ENCODE peak calls at places on chromosome 3, in ten cellular contexts. One of them, this sample, is unnamed.

GRCh38 chr3:70264122-70264780 is 48.2 kb downstream of the MDFIC2 start:
- DNase-seq in HL-60: no peak
- DNase-seq in smooth muscle cell of the brain vasculature: no peak
- DNase-seq in adrenal gland: no peak
- DNase-seq in GM12865: no peak
- DNase-seq in CD8-positive, alpha-beta T cell: no peak
- DNase-seq in midbrain: no peak
- DNase-seq in kidney glomerular epithelial cell: peak
- DNase-seq in amniotic stem cell: no peak
- DNase-seq in tibial nerve: no peak
- DNase-seq in this sample: no peak

GRCh38 chr3:46881819-46882376 is 4.4 kb downstream of the PTH1R start:
- DNase-seq in midbrain: no peak
- DNase-seq in CD8-positive, alpha-beta T cell: no peak
- DNase-seq in HL-60: no peak
- DNase-seq in smooth muscle cell of the brain vasculature: no peak
- DNase-seq in kidney glomerular epithelial cell: no peak
- DNase-seq in GM12865: no peak
- DNase-seq in amniotic stem cell: no peak
- DNase-seq in adrenal gland: no peak
- DNase-seq in tibial nerve: no peak
- DNase-seq in this sample: no peak

GRCh38 chr3:171758109-171758508 is 52.2 kb downstream of the PLD1 start:
- DNase-seq in CD8-positive, alpha-beta T cell: no peak
- DNase-seq in kidney glomerular epithelial cell: no peak
- DNase-seq in HL-60: no peak
- DNase-seq in amniotic stem cell: no peak
- DNase-seq in tibial nerve: no peak
- DNase-seq in midbrain: no peak
- DNase-seq in adrenal gland: no peak
- DNase-seq in smooth muscle cell of the brain vasculature: no peak
- DNase-seq in GM12865: no peak
- DNase-seq in this sample: no peak

GRCh38 chr3:150291515-150291914 is 116.6 kb upstream of the TSC22D2 start:
- DNase-seq in smooth muscle cell of the brain vasculature: no peak
- DNase-seq in tibial nerve: no peak
- DNase-seq in GM12865: no peak
- DNase-seq in HL-60: no peak
- DNase-seq in kidney glomerular epithelial cell: no peak
- DNase-seq in midbrain: no peak
- DNase-seq in adrenal gland: no peak
- DNase-seq in CD8-positive, alpha-beta T cell: no peak
- DNase-seq in amniotic stem cell: no peak
- DNase-seq in this sample: no peak

GRCh38 chr3:152434142-152434541 is 165.4 kb downstream of the MBNL1 start:
- DNase-seq in kidney glomerular epithelial cell: no peak
- DNase-seq in adrenal gland: no peak
- DNase-seq in tibial nerve: no peak
- DNase-seq in amniotic stem cell: no peak
- DNase-seq in GM12865: no peak
- DNase-seq in CD8-positive, alpha-beta T cell: no peak
- DNase-seq in midbrain: no peak
- DNase-seq in smooth muscle cell of the brain vasculature: no peak
- DNase-seq in HL-60: no peak
- DNase-seq in this sample: no peak

GRCh38 chr3:37711721-37712120 is 150.0 kb upstream of the CTDSPL start:
- DNase-seq in CD8-positive, alpha-beta T cell: no peak
- DNase-seq in midbrain: no peak
- DNase-seq in amniotic stem cell: no peak
- DNase-seq in tibial nerve: no peak
- DNase-seq in kidney glomerular epithelial cell: no peak
- DNase-seq in smooth muscle cell of the brain vasculature: no peak
- DNase-seq in GM12865: no peak
- DNase-seq in adrenal gland: no peak
- DNase-seq in HL-60: no peak
- DNase-seq in this sample: no peak

GRCh38 chr3:62567097-62568021 is 194.0 kb upstream of the FEZF2 start:
- DNase-seq in amniotic stem cell: no peak
- DNase-seq in tibial nerve: no peak
- DNase-seq in CD8-positive, alpha-beta T cell: no peak
- DNase-seq in smooth muscle cell of the brain vasculature: no peak
- DNase-seq in GM12865: no peak
- DNase-seq in adrenal gland: peak
- DNase-seq in kidney glomerular epithelial cell: peak
- DNase-seq in HL-60: no peak
- DNase-seq in midbrain: no peak
- DNase-seq in this sample: no peak

GRCh38 chr3:160278210-160278609 is 53.0 kb downstream of the C3orf80 start:
- DNase-seq in smooth muscle cell of the brain vasculature: no peak
- DNase-seq in CD8-positive, alpha-beta T cell: no peak
- DNase-seq in midbrain: no peak
- DNase-seq in kidney glomerular epithelial cell: no peak
- DNase-seq in adrenal gland: no peak
- DNase-seq in amniotic stem cell: no peak
- DNase-seq in HL-60: no peak
- DNase-seq in tibial nerve: no peak
- DNase-seq in GM12865: no peak
- DNase-seq in this sample: peak

GRCh38 chr3:27910456-27910855 is 188.3 kb upstream of the EOMES start:
- DNase-seq in amniotic stem cell: no peak
- DNase-seq in tibial nerve: no peak
- DNase-seq in HL-60: no peak
- DNase-seq in kidney glomerular epithelial cell: no peak
- DNase-seq in CD8-positive, alpha-beta T cell: no peak
- DNase-seq in midbrain: no peak
- DNase-seq in smooth muscle cell of the brain vasculature: no peak
- DNase-seq in adrenal gland: no peak
- DNase-seq in GM12865: no peak
- DNase-seq in this sample: no peak

GRCh38 chr3:126606021-126606420 is 47.3 kb upstream of the C3orf22 start:
- DNase-seq in kidney glomerular epithelial cell: no peak
- DNase-seq in adrenal gland: no peak
- DNase-seq in smooth muscle cell of the brain vasculature: no peak
- DNase-seq in HL-60: no peak
- DNase-seq in midbrain: peak
- DNase-seq in tibial nerve: no peak
- DNase-seq in amniotic stem cell: no peak
- DNase-seq in CD8-positive, alpha-beta T cell: no peak
- DNase-seq in GM12865: no peak
- DNase-seq in this sample: no peak

GRCh38 chr3:172808969-172809546 is 58.5 kb downstream of the ECT2 start:
- DNase-seq in smooth muscle cell of the brain vasculature: peak
- DNase-seq in amniotic stem cell: no peak
- DNase-seq in kidney glomerular epithelial cell: peak
- DNase-seq in GM12865: peak
- DNase-seq in CD8-positive, alpha-beta T cell: no peak
- DNase-seq in tibial nerve: no peak
- DNase-seq in HL-60: peak
- DNase-seq in adrenal gland: no peak
- DNase-seq in midbrain: peak
- DNase-seq in this sample: peak

GRCh38 chr3:111846717-111847116 is 12.3 kb upstream of the PHLDB2 start:
- DNase-seq in amniotic stem cell: no peak
- DNase-seq in CD8-positive, alpha-beta T cell: no peak
- DNase-seq in HL-60: no peak
- DNase-seq in tibial nerve: no peak
- DNase-seq in kidney glomerular epithelial cell: peak
- DNase-seq in GM12865: no peak
- DNase-seq in midbrain: no peak
- DNase-seq in adrenal gland: no peak
- DNase-seq in smooth muscle cell of the brain vasculature: no peak
- DNase-seq in this sample: no peak

GRCh38 chr3:132417695-132418520 is 606 bp downstream of the DNAJC13 start:
- DNase-seq in midbrain: peak
- DNase-seq in adrenal gland: peak
- DNase-seq in amniotic stem cell: no peak
- DNase-seq in GM12865: peak
- DNase-seq in kidney glomerular epithelial cell: peak
- DNase-seq in CD8-positive, alpha-beta T cell: peak
- DNase-seq in tibial nerve: peak
- DNase-seq in HL-60: peak
- DNase-seq in smooth muscle cell of the brain vasculature: peak
- DNase-seq in this sample: peak

GRCh38 chr3:67605377-67605776 is 49.0 kb downstream of the SUCLG2 start:
- DNase-seq in tibial nerve: no peak
- DNase-seq in amniotic stem cell: peak
- DNase-seq in adrenal gland: no peak
- DNase-seq in CD8-positive, alpha-beta T cell: no peak
- DNase-seq in smooth muscle cell of the brain vasculature: peak
- DNase-seq in HL-60: no peak
- DNase-seq in midbrain: no peak
- DNase-seq in GM12865: no peak
- DNase-seq in kidney glomerular epithelial cell: peak
- DNase-seq in this sample: peak

GRCh38 chr3:9875448-9875847 is 4.6 kb downstream of the CIDEC start:
- DNase-seq in kidney glomerular epithelial cell: no peak
- DNase-seq in smooth muscle cell of the brain vasculature: no peak
- DNase-seq in GM12865: no peak
- DNase-seq in HL-60: no peak
- DNase-seq in midbrain: no peak
- DNase-seq in amniotic stem cell: no peak
- DNase-seq in CD8-positive, alpha-beta T cell: no peak
- DNase-seq in adrenal gland: no peak
- DNase-seq in tibial nerve: no peak
- DNase-seq in this sample: no peak

This sample was measured in T47D.